ENCODE peak calls at places on chromosomes 1 and 21, in six cellular contexts. X is fibroblast of the aortic adventitia, I is glutamatergic neuron, S is EL, E is tibial nerve, R is NCI-H1930. N is an unnamed sample.

GRCh38 chr1:81179239-81179638 is 621.5 kb upstream of the ADGRL2 start:
- DNase-seq in X (peak; percentile 85), I (no peak), S (peak; percentile 81), E (no peak), R (no peak), N (no peak)

GRCh38 chr1:201261771-201262547 is 21.3 kb upstream of the PKP1 start:
- DNase-seq in X (no peak), I (no peak), S (peak; percentile 59), E (no peak), R (no peak), N (no peak)

GRCh38 chr21:20259035-20259867 is 739.0 kb upstream of the NCAM2 start:
- DNase-seq in X (no peak), I (no peak), S (no peak), E (no peak), R (no peak), N (no peak)

GRCh38 chr1:167713330-167714081 is 8.3 kb upstream of the MPZL1 start:
- DNase-seq in X (no peak), I (peak; percentile 41), S (peak; percentile 17), E (peak; percentile 21), R (no peak), N (no peak)

GRCh38 chr1:200708769-200709168 is 29.9 kb upstream of the CAMSAP2 start:
- DNase-seq in X (no peak), I (no peak), S (peak; percentile 44), E (no peak), R (no peak), N (no peak)

GRCh38 chr21:33069994-33070811 is at the start of gene OLIG1:
- DNase-seq in X (no peak), I (peak; percentile 83), S (peak; percentile 41), E (no peak), R (peak; percentile 53), N (peak; percentile 92)

GRCh38 chr1:82388679-82389078 is 587.9 kb downstream of the ADGRL2 start:
- DNase-seq in X (peak; percentile 11), I (no peak), S (peak; percentile 65), E (no peak), R (no peak), N (no peak)

GRCh38 chr1:222818171-222818570 is 3.3 kb downstream of the DISP1 start:
- DNase-seq in X (no peak), I (no peak), S (no peak), E (no peak), R (no peak), N (no peak)

GRCh38 chr1:243294723-243295121 is 38.9 kb downstream of the SDCCAG8 start:
- DNase-seq in X (peak; percentile 41), I (no peak), S (peak; percentile 54), E (no peak), R (no peak), N (no peak)

GRCh38 chr1:155801149-155801548 is 55.9 kb downstream of the GON4L start:
- DNase-seq in X (peak; percentile 36), I (no peak), S (peak; percentile 72), E (no peak), R (no peak), N (no peak)

GRCh38 chr1:70459502-70460225 is 48.6 kb downstream of the CTH start:
- DNase-seq in X (peak; percentile 52), I (no peak), S (peak; percentile 63), E (no peak), R (no peak), N (no peak)

GRCh38 chr21:37958493-37958892 is 42.2 kb upstream of the KCNJ6 start:
- DNase-seq in X (no peak), I (no peak), S (no peak), E (no peak), R (no peak), N (no peak)

GRCh38 chr1:203584507-203584906 is 42.1 kb upstream of the ATP2B4 start:
- DNase-seq in X (no peak), I (no peak), S (no peak), E (no peak), R (no peak), N (no peak)

GRCh38 chr1:218591966-218592365 is 246.8 kb downstream of the TGFB2 start:
- DNase-seq in X (no peak), I (no peak), S (no peak), E (no peak), R (no peak), N (no peak)

GRCh38 chr1:242147096-242147976 is 148.4 kb upstream of the MAP1LC3C start:
- DNase-seq in X (no peak), I (no peak), S (peak; percentile 4), E (no peak), R (no peak), N (no peak)

GRCh38 chr1:66436378-66437135 is 97.4 kb upstream of the SGIP1 start:
- DNase-seq in X (peak; percentile 77), I (no peak), S (peak; percentile 94), E (no peak), R (no peak), N (no peak)

GRCh38 chr21:45786660-45787059 is 143.1 kb downstream of the PCBP3 start:
- DNase-seq in X (no peak), I (no peak), S (no peak), E (no peak), R (no peak), N (peak; percentile 18)

GRCh38 chr21:43893536-43894205 is 28.6 kb downstream of the AGPAT3 start:
- DNase-seq in X (peak; percentile 25), I (no peak), S (no peak), E (no peak), R (no peak), N (no peak)

GRCh38 chr1:42239555-42239954 is 75.0 kb upstream of the GUCA2A start:
- DNase-seq in X (no peak), I (no peak), S (peak; percentile 7), E (no peak), R (no peak), N (no peak)

GRCh38 chr1:1325288-1326074 is 879 bp downstream of the CPTP start:
- DNase-seq in X (no peak), I (no peak), S (no peak), E (no peak), R (no peak), N (no peak)

GRCh38 chr1:179234863-179235262 is 5.4 kb upstream of the ABL2 start:
- DNase-seq in X (no peak), I (no peak), S (peak; percentile 3), E (no peak), R (no peak), N (no peak)

GRCh38 chr1:201469645-201470074 is 672 bp upstream of the PHLDA3 start:
- DNase-seq in X (no peak), I (no peak), S (no peak), E (no peak), R (no peak), N (no peak)

GRCh38 chr1:26826261-26827201 is at the start of gene ZDHHC18:
- DNase-seq in X (peak; percentile 37), I (peak; percentile 82), S (peak; percentile 63), E (peak; percentile 43), R (peak; percentile 41), N (peak; percentile 96)

GRCh38 chr1:184973308-184974085 is 811 bp downstream of the NIBAN1 start:
- DNase-seq in X (peak; percentile 92), I (peak; percentile 43), S (peak; percentile 72), E (peak; percentile 42), R (no peak), N (no peak)

GRCh38 chr1:210978316-210978993 is 155.5 kb downstream of the KCNH1 start:
- DNase-seq in X (no peak), I (no peak), S (no peak), E (no peak), R (no peak), N (no peak)

GRCh38 chr1:66243548-66244130 is 290.3 kb upstream of the SGIP1 start:
- DNase-seq in X (peak; percentile 10), I (no peak), S (peak; percentile 43), E (no peak), R (no peak), N (no peak)

GRCh38 chr1:1778827-1779675 is 781 bp upstream of the NADK start:
- DNase-seq in X (no peak), I (peak; percentile 51), S (peak; percentile 36), E (peak; percentile 56), R (peak; percentile 52), N (peak; percentile 87)

GRCh38 chr1:72845342-72845741 is 563.0 kb upstream of the NEGR1 start:
- DNase-seq in X (peak; percentile 8), I (peak; percentile 14), S (peak; percentile 21), E (no peak), R (peak; percentile 0), N (peak; percentile 38)

GRCh38 chr1:158458263-158458662 is 3.4 kb upstream of the OR10K1 start:
- DNase-seq in X (no peak), I (no peak), S (no peak), E (no peak), R (no peak), N (no peak)

GRCh38 chr1:94974824-94975223 is 47.9 kb upstream of the CNN3 start:
- DNase-seq in X (peak; percentile 60), I (no peak), S (peak; percentile 95), E (no peak), R (no peak), N (no peak)

GRCh38 chr1:207024202-207025143 is 8.1 kb downstream of the C1orf116 start:
- DNase-seq in X (peak; percentile 34), I (no peak), S (no peak), E (no peak), R (no peak), N (no peak)

GRCh38 chr1:165960881-165961280 is 133.5 kb downstream of the UCK2 start:
- DNase-seq in X (no peak), I (no peak), S (no peak), E (no peak), R (no peak), N (no peak)

GRCh38 chr1:204754821-204755220 is 69.3 kb upstream of the LRRN2 start:
- DNase-seq in X (no peak), I (no peak), S (no peak), E (no peak), R (no peak), N (no peak)

GRCh38 chr1:19654886-19655717 is 9.6 kb upstream of the HTR6 start:
- DNase-seq in X (no peak), I (no peak), S (no peak), E (no peak), R (no peak), N (no peak)

N was measured in D341Med.